ENCODE peak calls at places on chromosomes 1 and 21, in five cellular contexts. P, S, B, T and K are unnamed samples.

GRCh38 chr21:29434081-29434480 is 135.4 kb downstream of the BACH1 start:
- DNase-seq in P (no peak), S (no peak), B (no peak), T (no peak), K (no peak)

GRCh38 chr1:78176448-78176847 is 130.7 kb downstream of the GIPC2 start:
- DNase-seq in P (no peak), S (no peak), B (peak), T (no peak), K (no peak)

GRCh38 chr1:201630582-201630981 is 91.7 kb downstream of the NAV1 start:
- DNase-seq in P (no peak), S (no peak), B (no peak), T (no peak), K (no peak)

GRCh38 chr1:153357076-153357852 is 390 bp upstream of the S100A9 start:
- DNase-seq in P (no peak), S (no peak), B (no peak), T (no peak), K (no peak)

GRCh38 chr1:166197141-166197540 is 30.3 kb upstream of the FAM78B start:
- DNase-seq in P (no peak), S (no peak), B (no peak), T (no peak), K (no peak)

GRCh38 chr1:3137111-3138100 is 68.4 kb downstream of the PRDM16 start:
- DNase-seq in P (no peak), S (no peak), B (no peak), T (no peak), K (no peak)

GRCh38 chr1:75791022-75791421 is 5.0 kb downstream of the RABGGTB start:
- DNase-seq in P (no peak), S (no peak), B (peak), T (no peak), K (no peak)

GRCh38 chr1:209246660-209247059 is 336.9 kb upstream of the CAMK1G start:
- DNase-seq in P (no peak), S (no peak), B (peak), T (no peak), K (no peak)

GRCh38 chr1:109570414-109570813 is 22.0 kb downstream of the GNAI3 start:
- DNase-seq in P (no peak), S (no peak), B (peak), T (no peak), K (no peak)

GRCh38 chr1:243490748-243491686 is 235.2 kb downstream of the SDCCAG8 start:
- DNase-seq in P (no peak), S (no peak), B (peak), T (no peak), K (no peak)

GRCh38 chr1:199945591-199945990 is 81.9 kb upstream of the NR5A2 start:
- DNase-seq in P (no peak), S (no peak), B (no peak), T (no peak), K (no peak)

GRCh38 chr1:200740291-200741212 is 1.9 kb downstream of the CAMSAP2 start:
- DNase-seq in P (no peak), S (no peak), B (peak), T (no peak), K (no peak)

GRCh38 chr1:18884727-18885126 is 17.6 kb downstream of the ALDH4A1 start:
- DNase-seq in P (no peak), S (no peak), B (no peak), T (no peak), K (no peak)